ENCODE peak calls at places on chromosomes 12 and 14, in four cellular contexts. One of them, this sample, is unnamed.

GRCh38 chr14:100662850-100663527 is 63.7 kb upstream of the DLK1 start:
- DNase-seq in substantia nigra: no peak
- DNase-seq in IMR-90: peak
- DNase-seq in naive thymus-derived CD4-positive, alpha-beta T cell: peak
- DNase-seq in this sample: no peak

GRCh38 chr14:55388160-55388559 is 23.5 kb downstream of the ATG14 start:
- DNase-seq in substantia nigra: no peak
- DNase-seq in naive thymus-derived CD4-positive, alpha-beta T cell: no peak
- DNase-seq in IMR-90: peak
- DNase-seq in this sample: no peak

GRCh38 chr14:64722842-64723447 is 18.7 kb downstream of the PLEKHG3 start:
- DNase-seq in naive thymus-derived CD4-positive, alpha-beta T cell: no peak
- DNase-seq in substantia nigra: no peak
- DNase-seq in IMR-90: no peak
- DNase-seq in this sample: peak

GRCh38 chr12:53738834-53739284 is 11.6 kb upstream of the CALCOCO1 start:
- DNase-seq in naive thymus-derived CD4-positive, alpha-beta T cell: no peak
- DNase-seq in substantia nigra: no peak
- DNase-seq in IMR-90: no peak
- DNase-seq in this sample: no peak

GRCh38 chr12:13165578-13166120 is 30.9 kb upstream of the EMP1 start:
- DNase-seq in substantia nigra: no peak
- DNase-seq in IMR-90: peak
- DNase-seq in naive thymus-derived CD4-positive, alpha-beta T cell: peak
- DNase-seq in this sample: peak

GRCh38 chr12:2691001-2691339 is 103.8 kb upstream of the FKBP4 start:
- DNase-seq in naive thymus-derived CD4-positive, alpha-beta T cell: peak
- DNase-seq in IMR-90: peak
- DNase-seq in substantia nigra: no peak
- DNase-seq in this sample: no peak

GRCh38 chr14:74973003-74973614 is 17.7 kb upstream of the PGF start:
- DNase-seq in IMR-90: peak
- DNase-seq in substantia nigra: no peak
- DNase-seq in naive thymus-derived CD4-positive, alpha-beta T cell: no peak
- DNase-seq in this sample: no peak

GRCh38 chr14:81169711-81170103 is 51.1 kb downstream of the GTF2A1 start:
- DNase-seq in substantia nigra: peak
- DNase-seq in IMR-90: peak
- DNase-seq in naive thymus-derived CD4-positive, alpha-beta T cell: no peak
- DNase-seq in this sample: no peak

GRCh38 chr12:105331805-105332251 is 1.3 kb downstream of the C12orf75 start:
- DNase-seq in substantia nigra: no peak
- DNase-seq in IMR-90: no peak
- DNase-seq in naive thymus-derived CD4-positive, alpha-beta T cell: peak
- DNase-seq in this sample: no peak

GRCh38 chr14:66636240-66636639 is 128.3 kb downstream of the GPHN start:
- DNase-seq in naive thymus-derived CD4-positive, alpha-beta T cell: no peak
- DNase-seq in substantia nigra: no peak
- DNase-seq in IMR-90: no peak
- DNase-seq in this sample: no peak

GRCh38 chr14:75068294-75069020 is 984 bp upstream of the ZC2HC1C start:
- DNase-seq in substantia nigra: no peak
- DNase-seq in naive thymus-derived CD4-positive, alpha-beta T cell: no peak
- DNase-seq in IMR-90: no peak
- DNase-seq in this sample: no peak

GRCh38 chr12:49642370-49642802 is 19.0 kb downstream of the PRPF40B start:
- DNase-seq in naive thymus-derived CD4-positive, alpha-beta T cell: no peak
- DNase-seq in IMR-90: no peak
- DNase-seq in substantia nigra: no peak
- DNase-seq in this sample: no peak

GRCh38 chr12:67042697-67043131 is 226.4 kb upstream of the CAND1 start:
- DNase-seq in naive thymus-derived CD4-positive, alpha-beta T cell: no peak
- DNase-seq in IMR-90: peak
- DNase-seq in substantia nigra: no peak
- DNase-seq in this sample: no peak

GRCh38 chr12:48865141-48865440 is 579 bp downstream of the RND1 start:
- DNase-seq in substantia nigra: no peak
- DNase-seq in IMR-90: no peak
- DNase-seq in naive thymus-derived CD4-positive, alpha-beta T cell: no peak
- DNase-seq in this sample: no peak

GRCh38 chr12:25041006-25041741 is 92.3 kb upstream of the BCAT1 start:
- DNase-seq in substantia nigra: no peak
- DNase-seq in naive thymus-derived CD4-positive, alpha-beta T cell: no peak
- DNase-seq in IMR-90: no peak
- DNase-seq in this sample: no peak

DNA sequence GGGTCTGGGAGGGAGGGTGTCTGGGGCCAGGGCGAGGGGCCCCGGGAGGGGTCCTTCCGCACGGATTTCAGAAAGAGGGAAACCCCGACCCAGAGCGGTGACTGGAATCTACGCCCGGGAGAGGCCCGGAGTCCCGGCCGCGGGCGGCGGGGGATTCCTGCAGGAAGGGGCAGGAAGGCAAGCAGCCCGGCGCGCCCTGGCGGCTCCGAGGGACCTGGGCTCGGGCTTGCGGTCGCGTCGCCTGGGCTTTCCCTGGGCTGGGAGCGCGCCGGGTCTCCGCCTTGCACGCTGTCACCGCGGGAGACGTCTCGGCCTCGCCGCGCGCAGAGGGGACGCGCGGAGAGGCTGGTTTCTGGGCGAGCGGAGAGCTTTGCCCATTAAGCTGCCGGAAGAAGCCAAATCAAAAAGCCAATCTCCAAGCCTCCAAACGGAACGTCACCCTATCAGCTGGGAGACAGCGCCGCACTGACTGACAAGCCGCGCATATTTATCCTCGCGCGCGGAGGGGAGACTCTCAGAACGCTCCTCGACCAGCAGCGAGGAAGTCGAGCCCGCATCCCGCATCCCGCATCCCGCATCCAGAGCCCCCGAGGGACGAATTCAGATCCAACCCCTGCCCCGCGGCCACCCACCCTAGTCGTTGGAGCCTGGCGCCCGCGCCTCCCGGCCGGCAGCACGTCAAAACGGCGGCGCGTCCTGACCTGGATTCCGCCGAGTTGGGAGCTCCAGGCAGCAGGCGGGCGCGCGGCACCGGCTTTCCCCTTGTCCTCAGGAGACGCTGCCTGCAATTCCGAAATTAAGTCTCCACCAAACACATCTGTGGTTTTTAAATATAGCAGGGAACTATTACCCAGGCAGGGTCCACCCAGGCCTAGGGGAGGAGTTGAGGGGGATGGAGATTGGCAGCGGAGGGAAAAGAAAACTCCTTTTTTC is at the start of gene SLC8A3:
- DNase-seq in naive thymus-derived CD4-positive, alpha-beta T cell: no peak
- DNase-seq in IMR-90: peak
- DNase-seq in substantia nigra: peak
- DNase-seq in this sample: no peak
- H3K27ac ChIP-seq in naive thymus-derived CD4-positive, alpha-beta T cell: no peak
- H3K27ac ChIP-seq in IMR-90: no peak
- H3K27ac ChIP-seq in substantia nigra: no peak
- H3K27ac ChIP-seq in this sample: no peak

DNA sequence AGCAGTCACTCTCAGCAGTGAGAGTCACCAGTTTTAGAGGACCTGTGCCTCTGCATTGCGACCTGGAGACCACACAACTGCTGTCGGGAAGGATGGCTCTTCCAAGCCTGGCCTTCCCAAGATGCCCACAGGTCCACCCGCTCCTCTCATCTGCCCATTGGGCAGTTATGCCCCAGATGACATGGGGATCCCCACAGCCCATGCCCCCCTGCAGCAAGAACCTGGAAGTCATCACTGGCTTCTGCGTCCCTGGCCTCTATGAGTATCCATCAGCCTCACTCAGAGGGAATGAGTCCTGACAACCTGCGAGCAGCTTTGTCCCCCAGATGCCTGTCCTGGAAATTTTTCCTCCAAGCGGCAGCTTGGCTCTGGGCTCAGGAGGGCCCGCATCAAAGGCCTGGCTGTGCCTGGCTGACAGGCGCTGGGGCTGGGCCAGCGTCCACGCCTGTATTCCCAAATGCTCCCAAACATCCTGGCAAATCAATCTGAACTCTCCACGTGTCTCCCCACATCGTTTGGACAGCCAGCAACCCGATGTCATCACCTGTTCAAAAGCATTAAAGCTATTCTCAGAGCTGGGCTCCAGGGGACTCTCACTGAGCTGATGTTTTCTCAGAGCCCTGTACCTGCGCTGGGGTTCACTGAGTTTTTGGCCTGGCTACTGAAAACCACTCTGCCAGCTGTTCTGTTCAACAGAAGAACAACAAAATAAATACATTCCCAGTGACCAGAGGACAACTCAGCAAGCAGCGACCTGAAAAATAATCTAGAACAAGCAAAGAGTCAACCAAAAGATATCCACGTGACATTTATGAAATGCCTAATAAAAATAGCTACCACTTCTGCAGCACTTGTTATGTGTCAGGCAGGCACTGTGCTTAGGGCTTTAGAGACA is 57.8 kb downstream of the CLMN start:
- DNase-seq in naive thymus-derived CD4-positive, alpha-beta T cell: no peak
- DNase-seq in IMR-90: no peak
- DNase-seq in substantia nigra: no peak
- DNase-seq in this sample: no peak
- H3K27ac ChIP-seq in naive thymus-derived CD4-positive, alpha-beta T cell: no peak
- H3K27ac ChIP-seq in IMR-90: no peak
- H3K27ac ChIP-seq in substantia nigra: peak
- H3K27ac ChIP-seq in this sample: peak

GRCh38 chr12:46401703-46402102 is 29.1 kb upstream of the SLC38A2 start:
- DNase-seq in IMR-90: peak
- DNase-seq in naive thymus-derived CD4-positive, alpha-beta T cell: no peak
- DNase-seq in substantia nigra: no peak
- DNase-seq in this sample: no peak
- H3K27ac ChIP-seq in IMR-90: peak
- H3K27ac ChIP-seq in naive thymus-derived CD4-positive, alpha-beta T cell: no peak
- H3K27ac ChIP-seq in substantia nigra: no peak
- H3K27ac ChIP-seq in this sample: peak

GRCh38 chr12:110141389-110141788 is 17.2 kb downstream of the IFT81 start:
- DNase-seq in naive thymus-derived CD4-positive, alpha-beta T cell: no peak
- DNase-seq in IMR-90: peak
- DNase-seq in substantia nigra: no peak
- DNase-seq in this sample: no peak
- H3K27ac ChIP-seq in naive thymus-derived CD4-positive, alpha-beta T cell: no peak
- H3K27ac ChIP-seq in IMR-90: no peak
- H3K27ac ChIP-seq in substantia nigra: no peak
- H3K27ac ChIP-seq in this sample: no peak